ENCODE peak calls at places on chromosomes 12 and 14, in ten cellular contexts. L, D, C, N, Q, H, W, K, T and U are unnamed samples.

GRCh38 chr12:127355061-127355820 is 911.7 kb upstream of the TMEM132C start:
- DNase-seq in L (no peak), D (no peak), C (no peak), N (peak; percentile 31), Q (no peak), H (no peak), W (no peak), K (no peak), T (peak; percentile 38), U (no peak)

GRCh38 chr12:1324900-1325299 is 269.5 kb downstream of the FBXL14 start:
- DNase-seq in L (no peak), D (no peak), C (no peak), N (no peak), Q (no peak), H (no peak), W (no peak), K (no peak), T (no peak), U (no peak)

GRCh38 chr12:93122089-93122488 is 193.0 kb upstream of the EEA1 start:
- DNase-seq in L (no peak), D (peak; percentile 91), C (no peak), N (peak; percentile 26), Q (no peak), H (no peak), W (peak; percentile 81), K (no peak), T (no peak), U (no peak)

GRCh38 chr12:131174901-131175300 is 221.2 kb downstream of the ADGRD1 start:
- DNase-seq in L (no peak), D (no peak), C (no peak), N (no peak), Q (no peak), H (no peak), W (no peak), K (no peak), T (no peak), U (no peak)

GRCh38 chr12:111164833-111165232 is 204.1 kb downstream of the PHETA1 start:
- DNase-seq in L (no peak), D (no peak), C (no peak), N (no peak), Q (no peak), H (no peak), W (no peak), K (no peak), T (no peak), U (no peak)

GRCh38 chr12:30763053-30763452 is 8.3 kb upstream of the CAPRIN2 start:
- DNase-seq in L (no peak), D (no peak), C (no peak), N (no peak), Q (no peak), H (no peak), W (no peak), K (no peak), T (no peak), U (no peak)

GRCh38 chr12:116880817-116881324 is 370 bp downstream of the HRK start:
- DNase-seq in L (no peak), D (no peak), C (peak; percentile 24), N (peak; percentile 76), Q (no peak), H (peak; percentile 55), W (peak; percentile 45), K (peak; percentile 33), T (peak; percentile 75), U (no peak)

GRCh38 chr12:75820848-75821578 is 210.6 kb downstream of the PHLDA1 start:
- DNase-seq in L (peak; percentile 66), D (peak; percentile 66), C (peak; percentile 26), N (peak; percentile 11), Q (no peak), H (peak; percentile 62), W (peak; percentile 97), K (peak; percentile 19), T (no peak), U (peak; percentile 87)

GRCh38 chr14:69711065-69711464 is 55.9 kb upstream of the SRSF5 start:
- DNase-seq in L (no peak), D (no peak), C (peak; percentile 64), N (no peak), Q (no peak), H (peak; percentile 87), W (peak; percentile 17), K (no peak), T (no peak), U (no peak)

GRCh38 chr12:116222358-116222757 is 55.1 kb downstream of the MED13L start:
- DNase-seq in L (peak; percentile 98), D (peak; percentile 78), C (peak; percentile 42), N (peak; percentile 77), Q (peak; percentile 85), H (peak; percentile 82), W (peak; percentile 94), K (peak; percentile 34), T (no peak), U (peak; percentile 61)

GRCh38 chr14:80212025-80212402 is 710 bp upstream of the DIO2 start:
- DNase-seq in L (no peak), D (no peak), C (no peak), N (peak; percentile 87), Q (no peak), H (no peak), W (peak; percentile 67), K (no peak), T (peak; percentile 40), U (peak; percentile 96)

GRCh38 chr14:32494566-32495434 is 165.7 kb downstream of the AKAP6 start:
- DNase-seq in L (no peak), D (no peak), C (no peak), N (no peak), Q (no peak), H (peak; percentile 35), W (peak; percentile 67), K (no peak), T (no peak), U (peak; percentile 85)

GRCh38 chr12:109949089-109949488 is 47.1 kb downstream of the GIT2 start:
- DNase-seq in L (no peak), D (no peak), C (no peak), N (no peak), Q (no peak), H (no peak), W (peak; percentile 79), K (no peak), T (no peak), U (peak; percentile 36)

GRCh38 chr12:91732086-91732485 is 413.6 kb downstream of the BTG1 start:
- DNase-seq in L (no peak), D (no peak), C (no peak), N (no peak), Q (no peak), H (no peak), W (peak; percentile 46), K (no peak), T (no peak), U (no peak)

GRCh38 chr14:98137626-98138025 is 1134.4 kb downstream of the BCL11B start:
- DNase-seq in L (no peak), D (no peak), C (no peak), N (no peak), Q (no peak), H (no peak), W (no peak), K (no peak), T (no peak), U (no peak)

GRCh38 chr12:6163554-6164060 is 36.6 kb upstream of the CD9 start:
- DNase-seq in L (no peak), D (no peak), C (no peak), N (no peak), Q (no peak), H (no peak), W (no peak), K (no peak), T (no peak), U (no peak)

GRCh38 chr14:95683793-95684192 is 2.4 kb upstream of the TCL1B start:
- DNase-seq in L (no peak), D (no peak), C (peak; percentile 16), N (peak; percentile 34), Q (no peak), H (no peak), W (no peak), K (no peak), T (peak; percentile 25), U (no peak)

GRCh38 chr14:68549057-68549421 is 243.8 kb downstream of the ZFP36L1 start:
- DNase-seq in L (no peak), D (peak; percentile 93), C (no peak), N (peak; percentile 73), Q (no peak), H (no peak), W (peak; percentile 72), K (no peak), T (no peak), U (no peak)

GRCh38 chr14:55316528-55316927 is 45.3 kb downstream of the FBXO34 start:
- DNase-seq in L (no peak), D (no peak), C (peak; percentile 68), N (no peak), Q (no peak), H (no peak), W (no peak), K (no peak), T (no peak), U (no peak)

GRCh38 chr12:108649126-108649525 is 15.4 kb upstream of the SELPLG start:
- DNase-seq in L (no peak), D (no peak), C (no peak), N (no peak), Q (no peak), H (no peak), W (peak; percentile 75), K (no peak), T (no peak), U (no peak)

GRCh38 chr14:34733245-34733644 is 18.9 kb upstream of the CFL2 start:
- DNase-seq in L (no peak), D (no peak), C (no peak), N (no peak), Q (no peak), H (no peak), W (peak; percentile 67), K (no peak), T (no peak), U (peak; percentile 57)

GRCh38 chr14:90424075-90424474 is 27.2 kb downstream of the CALM1 start:
- DNase-seq in L (no peak), D (no peak), C (no peak), N (no peak), Q (no peak), H (no peak), W (no peak), K (no peak), T (no peak), U (no peak)
- TF ChIP-seq CTCF in L (no peak), D (no peak), C (no peak), N (no peak), Q (no peak), H (no peak), W (no peak), K (no peak), T (no peak), U (no peak)

GRCh38 chr14:20435454-20436362 is at the start of gene KLHL33:
- DNase-seq in L (no peak), D (no peak), C (no peak), N (no peak), Q (no peak), H (no peak), W (no peak), K (no peak), T (no peak), U (no peak)
- H3K4me3 ChIP-seq in L (peak within 1 kb of the TSS; percentile 40), D (no peak within 1 kb of the TSS), C (peak within 1 kb of the TSS; percentile 2), N (no peak within 1 kb of the TSS), Q (no peak within 1 kb of the TSS), H (no peak within 1 kb of the TSS), W (no peak within 1 kb of the TSS), K (peak within 1 kb of the TSS; percentile 35), T (no peak within 1 kb of the TSS), U (peak within 1 kb of the TSS; percentile 31)

GRCh38 chr14:24852312-24853060 is 197.5 kb downstream of the STXBP6 start:
- DNase-seq in L (no peak), D (no peak), C (peak; percentile 54), N (no peak), Q (no peak), H (no peak), W (no peak), K (no peak), T (peak; percentile 15), U (no peak)
- TF ChIP-seq CTCF in L (no peak), D (no peak), C (no peak), N (no peak), Q (no peak), H (peak; percentile 7), W (no peak), K (no peak), T (no peak), U (no peak)

GRCh38 chr12:121630791-121631190 is 4.5 kb downstream of the ORAI1 start:
- DNase-seq in L (no peak), D (no peak), C (no peak), N (no peak), Q (no peak), H (no peak), W (no peak), K (no peak), T (no peak), U (no peak)
- H3K4me3 ChIP-seq in L (no peak overlapping the region), D (no peak overlapping the region), C (no peak overlapping the region), N (no peak overlapping the region), Q (no peak overlapping the region), H (no peak overlapping the region), W (no peak overlapping the region), K (no peak overlapping the region), T (no peak overlapping the region), U (no peak overlapping the region)